ENCODE peak calls at places on chromosome 6, in four cellular contexts. One of them, this sample, is unnamed.

GRCh38 chr6:112743343-112743742 is 396.2 kb downstream of the RFPL4B start:
- DNase-seq in GM12878: no peak
- DNase-seq in A549: no peak
- DNase-seq in IMR-90: no peak
- DNase-seq in this sample: no peak

GRCh38 chr6:17318435-17319165 is 37.4 kb downstream of the RBM24 start:
- DNase-seq in GM12878: no peak
- DNase-seq in A549: no peak
- DNase-seq in IMR-90: no peak
- DNase-seq in this sample: no peak

GRCh38 chr6:62285612-62286469 is at the start of gene KHDRBS2:
- DNase-seq in GM12878: peak; percentile 31
- DNase-seq in A549: peak; percentile 1
- DNase-seq in IMR-90: no peak
- DNase-seq in this sample: peak; percentile 30

GRCh38 chr6:106444777-106445507 is 84.4 kb downstream of the CRYBG1 start:
- DNase-seq in GM12878: peak; percentile 46
- DNase-seq in A549: peak; percentile 63
- DNase-seq in IMR-90: peak; percentile 69
- DNase-seq in this sample: peak; percentile 67

GRCh38 chr6:25012657-25013056 is 76.9 kb upstream of the RIPOR2 start:
- DNase-seq in GM12878: no peak
- DNase-seq in A549: no peak
- DNase-seq in IMR-90: peak; percentile 83
- DNase-seq in this sample: no peak

GRCh38 chr6:142943746-142944125 is 1.2 kb downstream of the HIVEP2 start:
- DNase-seq in GM12878: no peak
- DNase-seq in A549: no peak
- DNase-seq in IMR-90: peak; percentile 48
- DNase-seq in this sample: no peak

GRCh38 chr6:36297511-36297910 is 27.7 kb downstream of the PNPLA1 start:
- DNase-seq in GM12878: no peak
- DNase-seq in A549: no peak
- DNase-seq in IMR-90: no peak
- DNase-seq in this sample: no peak

GRCh38 chr6:132063738-132064137 is 112.6 kb upstream of the CCN2 start:
- DNase-seq in GM12878: no peak
- DNase-seq in A549: peak; percentile 17
- DNase-seq in IMR-90: peak; percentile 85
- DNase-seq in this sample: no peak

GRCh38 chr6:129671442-129672344 is 38.3 kb downstream of the ARHGAP18 start:
- DNase-seq in GM12878: peak; percentile 89
- DNase-seq in A549: no peak
- DNase-seq in IMR-90: no peak
- DNase-seq in this sample: no peak

GRCh38 chr6:97147421-97147820 is 135.6 kb downstream of the MMS22L start:
- DNase-seq in GM12878: no peak
- DNase-seq in A549: no peak
- DNase-seq in IMR-90: no peak
- DNase-seq in this sample: no peak

GRCh38 chr6:156865019-156865629 is 87.9 kb downstream of the ARID1B start:
- DNase-seq in GM12878: no peak
- DNase-seq in A549: no peak
- DNase-seq in IMR-90: peak; percentile 49
- DNase-seq in this sample: no peak

GRCh38 chr6:11806561-11807317 is 28.1 kb upstream of the ADTRP start:
- DNase-seq in GM12878: no peak
- DNase-seq in A549: no peak
- DNase-seq in IMR-90: no peak
- DNase-seq in this sample: no peak

GRCh38 chr6:169851641-169852503 is 100.5 kb downstream of the ERMARD start:
- DNase-seq in GM12878: no peak
- DNase-seq in A549: no peak
- DNase-seq in IMR-90: no peak
- DNase-seq in this sample: no peak

GRCh38 chr6:71229466-71229865 is 59.1 kb upstream of the OGFRL1 start:
- DNase-seq in GM12878: no peak
- DNase-seq in A549: no peak
- DNase-seq in IMR-90: no peak
- DNase-seq in this sample: no peak

GRCh38 chr6:148367418-148368024 is 24.9 kb downstream of the SASH1 start:
- DNase-seq in GM12878: no peak
- DNase-seq in A549: no peak
- DNase-seq in IMR-90: peak; percentile 75
- DNase-seq in this sample: no peak

GRCh38 chr6:145844933-145845531 is 30.4 kb upstream of the FBXO30 start:
- DNase-seq in GM12878: no peak
- DNase-seq in A549: no peak
- DNase-seq in IMR-90: no peak
- DNase-seq in this sample: no peak

GRCh38 chr6:170203212-170203611 is 87.7 kb downstream of the DLL1 start:
- DNase-seq in GM12878: no peak
- DNase-seq in A549: no peak
- DNase-seq in IMR-90: no peak
- DNase-seq in this sample: peak; percentile 25

GRCh38 chr6:158627940-158628211 is 16.7 kb downstream of the DYNLT1 start:
- DNase-seq in GM12878: no peak
- DNase-seq in A549: no peak
- DNase-seq in IMR-90: no peak
- DNase-seq in this sample: no peak

GRCh38 chr6:167163476-167164011 is 5.8 kb upstream of the GPR31 start:
- DNase-seq in GM12878: no peak
- DNase-seq in A549: no peak
- DNase-seq in IMR-90: no peak
- DNase-seq in this sample: no peak

GRCh38 chr6:38058022-38058421 is 238.5 kb downstream of the ZFAND3 start:
- DNase-seq in GM12878: peak; percentile 20
- DNase-seq in A549: no peak
- DNase-seq in IMR-90: peak; percentile 78
- DNase-seq in this sample: no peak

GRCh38 chr6:20202699-20203302 is 9.5 kb downstream of the MBOAT1 start:
- DNase-seq in GM12878: no peak
- DNase-seq in A549: no peak
- DNase-seq in IMR-90: no peak
- DNase-seq in this sample: no peak

GRCh38 chr6:111759836-111760785 is 113.1 kb downstream of the FYN start:
- DNase-seq in GM12878: no peak
- DNase-seq in A549: no peak
- DNase-seq in IMR-90: peak; percentile 97
- DNase-seq in this sample: peak; percentile 65

GRCh38 chr6:165725201-165725600 is 62.2 kb upstream of the PDE10A start:
- DNase-seq in GM12878: no peak
- DNase-seq in A549: no peak
- DNase-seq in IMR-90: no peak
- DNase-seq in this sample: no peak

GRCh38 chr6:43739642-43740091 is 30.3 kb upstream of the VEGFA start:
- DNase-seq in GM12878: no peak
- DNase-seq in A549: no peak
- DNase-seq in IMR-90: no peak
- DNase-seq in this sample: peak; percentile 62

GRCh38 chr6:26554669-26555504 is 16.7 kb downstream of the HMGN4 start:
- DNase-seq in GM12878: no peak
- DNase-seq in A549: no peak
- DNase-seq in IMR-90: peak; percentile 68
- DNase-seq in this sample: no peak

GRCh38 chr6:154766993-154767392 is 33.8 kb downstream of the SCAF8 start:
- DNase-seq in GM12878: no peak
- DNase-seq in A549: no peak
- DNase-seq in IMR-90: peak; percentile 4
- DNase-seq in this sample: no peak

GRCh38 chr6:13611715-13612114 is 3.4 kb upstream of the NOL7 start:
- DNase-seq in GM12878: peak; percentile 21
- DNase-seq in A549: no peak
- DNase-seq in IMR-90: no peak
- DNase-seq in this sample: no peak

GRCh38 chr6:132570221-132570777 is at the start of gene TAAR6:
- DNase-seq in GM12878: no peak
- DNase-seq in A549: no peak
- DNase-seq in IMR-90: no peak
- DNase-seq in this sample: no peak

GRCh38 chr6:165245716-165246115 is 63.7 kb downstream of the C6orf118 start:
- DNase-seq in GM12878: no peak
- DNase-seq in A549: no peak
- DNase-seq in IMR-90: no peak
- DNase-seq in this sample: no peak

GRCh38 chr6:79269877-79270276 is 35.4 kb upstream of the HMGN3 start:
- DNase-seq in GM12878: no peak
- DNase-seq in A549: no peak
- DNase-seq in IMR-90: peak; percentile 43
- DNase-seq in this sample: no peak

GRCh38 chr6:150876598-150876997 is 11.1 kb downstream of the MTHFD1L start:
- DNase-seq in GM12878: no peak
- DNase-seq in A549: no peak
- DNase-seq in IMR-90: peak; percentile 37
- DNase-seq in this sample: no peak

GRCh38 chr6:57242505-57242904 is 20.4 kb upstream of the RAB23 start:
- DNase-seq in GM12878: no peak
- DNase-seq in A549: peak; percentile 15
- DNase-seq in IMR-90: peak; percentile 99
- DNase-seq in this sample: no peak

GRCh38 chr6:155103816-155104366 is 108.8 kb downstream of the TIAM2 start:
- DNase-seq in GM12878: no peak
- DNase-seq in A549: no peak
- DNase-seq in IMR-90: no peak
- DNase-seq in this sample: no peak

DNA sequence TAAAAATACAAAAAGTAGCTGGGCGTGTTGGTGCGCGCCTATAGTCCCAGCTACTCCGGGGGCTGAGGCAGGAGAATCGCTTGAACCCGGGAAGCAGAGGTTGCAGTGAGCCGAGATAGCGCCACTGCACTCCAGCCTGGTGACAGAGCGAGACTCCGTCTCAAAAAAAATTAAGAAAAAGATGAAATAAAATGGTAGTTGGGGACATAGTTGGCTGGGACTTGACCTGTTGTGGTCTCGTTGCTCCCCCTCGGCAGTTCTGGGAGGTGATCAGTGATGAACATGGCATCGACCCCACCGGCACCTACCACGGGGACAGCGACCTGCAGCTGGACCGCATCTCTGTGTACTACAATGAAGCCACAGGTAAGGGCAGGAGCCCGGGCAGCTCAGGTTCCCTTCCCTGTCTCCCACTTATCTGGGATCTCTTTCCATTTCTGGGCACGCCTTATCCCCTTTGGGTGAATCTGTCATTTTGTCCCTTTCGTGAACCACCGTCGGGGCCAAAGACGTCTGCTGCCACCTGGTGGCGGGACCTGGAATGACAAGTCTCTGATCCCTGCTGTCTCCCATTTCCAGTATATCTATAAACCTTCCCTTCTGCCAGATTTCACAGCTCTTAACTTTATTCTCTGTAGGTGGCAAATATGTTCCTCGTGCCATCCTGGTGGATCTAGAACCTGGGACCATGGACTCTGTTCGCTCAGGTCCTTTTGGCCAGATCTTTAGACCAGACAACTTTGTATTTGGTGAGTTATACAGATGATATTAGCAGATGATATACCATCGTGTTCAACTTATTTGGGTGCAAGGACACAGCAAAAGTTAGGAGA is 2.3 kb downstream of the TUBB start:
- DNase-seq in GM12878: no peak
- DNase-seq in A549: peak; percentile 56
- DNase-seq in IMR-90: peak; percentile 69
- DNase-seq in this sample: peak; percentile 73
- TF ChIP-seq RCOR1 in GM12878: no peak
- TF ChIP-seq RCOR1 in A549: no peak
- TF ChIP-seq RCOR1 in IMR-90: no peak
- TF ChIP-seq RCOR1 in this sample: no peak

GRCh38 chr6:88815491-88815890 is 147.9 kb downstream of the RNGTT start:
- DNase-seq in GM12878: no peak
- DNase-seq in A549: no peak
- DNase-seq in IMR-90: no peak
- DNase-seq in this sample: no peak
- TF ChIP-seq RCOR1 in GM12878: no peak
- TF ChIP-seq RCOR1 in A549: no peak
- TF ChIP-seq RCOR1 in IMR-90: no peak
- TF ChIP-seq RCOR1 in this sample: no peak

GRCh38 chr6:15526129-15526764 is 136.6 kb downstream of the DTNBP1 start:
- DNase-seq in GM12878: peak; percentile 38
- DNase-seq in A549: no peak
- DNase-seq in IMR-90: no peak
- DNase-seq in this sample: no peak
- TF ChIP-seq RCOR1 in GM12878: no peak
- TF ChIP-seq RCOR1 in A549: no peak
- TF ChIP-seq RCOR1 in IMR-90: no peak
- TF ChIP-seq RCOR1 in this sample: no peak

DNA sequence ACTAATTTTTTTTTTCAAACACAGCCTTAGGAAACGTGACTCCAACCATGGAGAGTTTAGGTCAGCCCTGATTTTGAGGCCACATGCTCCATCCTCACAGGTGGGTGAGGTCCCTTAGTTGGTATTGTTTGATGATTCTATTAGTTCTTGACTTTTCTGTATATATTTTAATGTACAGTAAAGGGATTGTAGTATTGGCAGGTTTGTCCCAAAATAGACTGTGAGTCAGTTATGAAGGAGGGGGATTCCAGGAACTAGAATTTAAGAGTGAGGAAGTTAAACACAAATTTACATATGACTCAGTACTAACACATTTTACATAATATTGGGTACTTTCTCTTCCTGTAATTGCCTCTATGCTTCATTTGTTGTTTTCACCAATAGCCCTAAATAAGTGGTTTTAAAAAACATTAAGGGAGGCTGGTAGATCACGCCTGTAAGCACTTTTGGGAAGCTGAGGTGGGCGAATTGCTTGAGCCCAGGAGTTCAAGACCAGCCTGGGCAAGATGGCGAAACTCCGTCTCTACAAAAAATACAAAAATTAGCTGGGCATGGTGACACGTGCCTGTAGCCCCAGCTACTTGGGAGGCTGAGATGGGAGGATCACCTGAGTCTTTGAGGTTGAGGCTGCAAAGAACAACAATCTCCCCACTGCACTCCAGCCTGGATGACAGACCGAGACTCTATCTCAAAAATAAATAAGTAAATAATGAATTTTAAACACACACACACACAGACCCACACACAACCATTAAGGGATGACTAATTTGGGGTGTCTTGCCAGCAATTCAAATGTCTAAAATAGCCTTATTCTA is 81.8 kb downstream of the SGK1 start:
- DNase-seq in GM12878: peak; percentile 77
- DNase-seq in A549: no peak
- DNase-seq in IMR-90: peak; percentile 90
- DNase-seq in this sample: no peak
- TF ChIP-seq RCOR1 in GM12878: peak; percentile 38
- TF ChIP-seq RCOR1 in A549: no peak
- TF ChIP-seq RCOR1 in IMR-90: no peak
- TF ChIP-seq RCOR1 in this sample: no peak

DNA sequence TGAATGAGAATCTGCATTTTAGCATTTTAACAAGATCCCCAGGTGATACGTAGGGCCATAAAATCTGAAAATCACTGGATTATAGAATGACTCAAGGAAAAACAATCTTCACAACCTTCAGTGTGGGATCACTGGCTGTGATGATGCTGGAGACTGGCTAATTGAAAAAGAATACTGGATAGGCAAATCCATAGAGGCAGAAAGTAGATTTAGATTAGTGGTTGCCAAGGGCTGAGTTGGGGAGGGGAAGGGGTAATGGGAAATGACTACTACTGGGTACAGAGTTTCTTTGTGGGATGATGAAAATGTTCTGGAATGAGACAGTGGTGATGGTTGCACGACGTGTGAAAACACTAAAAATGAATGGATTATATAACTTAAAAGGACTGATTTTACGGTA is 84.1 kb downstream of the CDK19 start:
- DNase-seq in GM12878: no peak
- DNase-seq in A549: no peak
- DNase-seq in IMR-90: no peak
- DNase-seq in this sample: no peak
- TF ChIP-seq RCOR1 in GM12878: no peak
- TF ChIP-seq RCOR1 in A549: no peak
- TF ChIP-seq RCOR1 in IMR-90: no peak
- TF ChIP-seq RCOR1 in this sample: no peak

This sample was measured in SK-N-SH.